ENCODE peak calls at places on chromosomes 7 and 10, in four cellular contexts. N, K, R and Q are unnamed samples.

GRCh38 chr10:36381748-36382147 is 739.7 kb upstream of the FZD8 start:
- DNase-seq in K (no peak), R (no peak), N (no peak), Q (no peak)

GRCh38 chr10:119776536-119776935 is 50.7 kb downstream of the INPP5F start:
- DNase-seq in K (no peak), R (no peak), N (no peak), Q (no peak)

GRCh38 chr7:4168556-4168955 is 513.5 kb upstream of the FOXK1 start:
- DNase-seq in R (no peak), K (no peak), N (no peak), Q (no peak)

GRCh38 chr10:78416031-78416800 is 382.6 kb downstream of the RPS24 start:
- DNase-seq in N (no peak), K (no peak), R (no peak), Q (peak)

GRCh38 chr7:74606101-74606908 is 51.2 kb upstream of the GTF2I start:
- DNase-seq in R (peak), K (peak), N (peak), Q (peak)

GRCh38 chr7:157224627-157225026 is 85.9 kb downstream of the UBE3C start:
- DNase-seq in N (no peak), K (no peak), R (no peak), Q (no peak)

GRCh38 chr7:152129682-152130081 is 104.2 kb downstream of the GALNT11 start:
- DNase-seq in R (no peak), K (no peak), N (no peak), Q (no peak)

GRCh38 chr7:92944633-92945032 is 108.3 kb upstream of the CDK6 start:
- DNase-seq in K (no peak), R (no peak), N (no peak), Q (no peak)

GRCh38 chr10:62380002-62380401 is 5.8 kb downstream of the ZNF365 start:
- DNase-seq in R (no peak), N (peak), K (no peak), Q (no peak)

GRCh38 chr7:79452495-79453265 is 787 bp downstream of the MAGI2 start:
- DNase-seq in N (no peak), R (no peak), K (no peak), Q (peak)

GRCh38 chr10:7428673-7429350 is 18.0 kb upstream of the SFMBT2 start:
- DNase-seq in N (no peak), K (no peak), R (no peak), Q (no peak)

GRCh38 chr10:132571565-132572544 is 34.3 kb downstream of the INPP5A start:
- DNase-seq in R (peak), N (peak), K (peak), Q (peak)

GRCh38 chr10:12742776-12743175 is 258.7 kb downstream of the CCDC3 start:
- DNase-seq in K (no peak), N (no peak), R (no peak), Q (no peak)